ENCODE peak calls at places on chromosomes 1 and 21, in seven cellular contexts. E is fibroblast of lung, K is transverse colon, C is pancreas, A is body of pancreas, N is HAP-1, W is ascending aorta. B is an unnamed sample.

GRCh38 chr1:68207129-68207689 is 25.1 kb downstream of the WLS start:
- DNase-seq in E (peak; percentile 78), K (no peak), C (no peak), A (no peak), N (no peak), W (no peak), B (no peak)

GRCh38 chr1:68442822-68443556 is 6.8 kb downstream of the RPE65 start:
- DNase-seq in E (peak; percentile 60), K (peak; percentile 7), C (peak; percentile 11), A (peak; percentile 29), N (peak; percentile 67), W (no peak), B (no peak)

GRCh38 chr1:12616709-12617373 is 1.2 kb downstream of the DHRS3 start:
- DNase-seq in E (no peak), K (peak; percentile 42), C (peak; percentile 34), A (peak; percentile 58), N (peak; percentile 60), W (no peak), B (no peak)

GRCh38 chr1:98053471-98054366 is 132.9 kb upstream of the DPYD start:
- DNase-seq in E (peak; percentile 80), K (peak; percentile 32), C (peak; percentile 23), A (peak; percentile 64), N (peak; percentile 77), W (no peak), B (no peak)

GRCh38 chr1:110673805-110674336 is 869 bp downstream of the KCNA3 start:
- DNase-seq in E (no peak), K (no peak), C (no peak), A (no peak), N (no peak), W (no peak), B (no peak)

GRCh38 chr1:86750076-86750475 is 45.7 kb downstream of the SH3GLB1 start:
- DNase-seq in E (no peak), K (no peak), C (no peak), A (no peak), N (no peak), W (no peak), B (no peak)

GRCh38 chr1:13900583-13900982 is 200.6 kb downstream of the PRDM2 start:
- DNase-seq in E (no peak), K (no peak), C (no peak), A (no peak), N (no peak), W (no peak), B (no peak)

GRCh38 chr1:16164821-16165364 is 9.0 kb upstream of the EPHA2 start:
- DNase-seq in E (no peak), K (no peak), C (no peak), A (peak; percentile 43), N (no peak), W (no peak), B (no peak)

GRCh38 chr1:171841050-171841910 is at the start of gene DNM3:
- DNase-seq in E (peak; percentile 61), K (peak; percentile 81), C (peak; percentile 49), A (peak; percentile 80), N (peak; percentile 81), W (peak; percentile 46), B (no peak)

GRCh38 chr1:115400426-115400825 is 62.4 kb upstream of the NGF start:
- DNase-seq in E (no peak), K (no peak), C (no peak), A (no peak), N (no peak), W (no peak), B (no peak)

GRCh38 chr1:219460561-219461511 is 152.1 kb downstream of the ZC3H11B start:
- DNase-seq in E (peak; percentile 27), K (no peak), C (no peak), A (no peak), N (no peak), W (no peak), B (no peak)

GRCh38 chr1:87061742-87062156 is 147.3 kb downstream of the HS2ST1 start:
- DNase-seq in E (peak; percentile 69), K (no peak), C (no peak), A (no peak), N (no peak), W (no peak), B (no peak)

GRCh38 chr1:192256674-192257334 is 60.0 kb upstream of the RGS21 start:
- DNase-seq in E (peak; percentile 2), K (no peak), C (no peak), A (no peak), N (no peak), W (no peak), B (no peak)

GRCh38 chr1:37701051-37701450 is 8.7 kb downstream of the CDCA8 start:
- DNase-seq in E (no peak), K (no peak), C (no peak), A (no peak), N (no peak), W (no peak), B (no peak)

GRCh38 chr1:112457965-112458364 is 50.8 kb upstream of the WNT2B start:
- DNase-seq in E (no peak), K (no peak), C (no peak), A (no peak), N (no peak), W (no peak), B (no peak)

GRCh38 chr1:187516874-187517273 is 688.1 kb downstream of the PLA2G4A start:
- DNase-seq in E (no peak), K (no peak), C (no peak), A (no peak), N (no peak), W (no peak), B (no peak)

GRCh38 chr1:22529901-22530621 is 33.2 kb upstream of the EPHA8 start:
- DNase-seq in E (peak; percentile 14), K (no peak), C (no peak), A (peak; percentile 15), N (no peak), W (no peak), B (no peak)

GRCh38 chr1:43566382-43567035 is 35.8 kb downstream of the PTPRF start:
- DNase-seq in E (no peak), K (no peak), C (no peak), A (no peak), N (no peak), W (no peak), B (no peak)
- H3K4me3 ChIP-seq in E (no peak overlapping the region), K (no peak overlapping the region), C (no peak overlapping the region), A (no peak overlapping the region), N (no peak overlapping the region), W (peak overlapping the region; percentile 68), B (no peak overlapping the region)

GRCh38 chr1:230983811-230984210 is 4.9 kb downstream of the ARV1 start:
- DNase-seq in E (no peak), K (no peak), C (no peak), A (no peak), N (no peak), W (no peak), B (no peak)
- H3K4me1 ChIP-seq in E (no peaks in the 10 kb centered on the region), K (peaks cover 49% of the 10 kb centered on the region), C (peaks cover 7% of the 10 kb centered on the region), A (peaks cover 39% of the 10 kb centered on the region), N (peaks cover 21% of the 10 kb centered on the region), W (no peaks in the 10 kb centered on the region), B (no peaks in the 10 kb centered on the region)

GRCh38 chr1:9590201-9590600 is 1.5 kb downstream of the TMEM201 start:
- DNase-seq in E (no peak), K (no peak), C (no peak), A (no peak), N (no peak), W (no peak), B (no peak)
- H3K4me3 ChIP-seq in E (peak overlapping the region; percentile 83), K (no peak overlapping the region), C (no peak overlapping the region), A (no peak overlapping the region), N (peak overlapping the region; percentile 65), W (peak overlapping the region; percentile 91), B (no peak overlapping the region)

GRCh38 chr21:17540530-17540929 is 27.7 kb downstream of the CXADR start:
- DNase-seq in E (no peak), K (no peak), C (no peak), A (no peak), N (no peak), W (no peak), B (no peak)

GRCh38 chr21:17539323-17539722 is 26.5 kb downstream of the CXADR start:
- DNase-seq in E (no peak), K (no peak), C (no peak), A (no peak), N (no peak), W (no peak), B (no peak)

GRCh38 chr21:17539743-17540341 is 27.0 kb downstream of the CXADR start:
- DNase-seq in E (no peak), K (no peak), C (no peak), A (no peak), N (no peak), W (no peak), B (no peak)

GRCh38 chr21:17537299-17537698 is 24.5 kb downstream of the CXADR start:
- DNase-seq in E (no peak), K (no peak), C (no peak), A (no peak), N (no peak), W (no peak), B (no peak)

DNA sequence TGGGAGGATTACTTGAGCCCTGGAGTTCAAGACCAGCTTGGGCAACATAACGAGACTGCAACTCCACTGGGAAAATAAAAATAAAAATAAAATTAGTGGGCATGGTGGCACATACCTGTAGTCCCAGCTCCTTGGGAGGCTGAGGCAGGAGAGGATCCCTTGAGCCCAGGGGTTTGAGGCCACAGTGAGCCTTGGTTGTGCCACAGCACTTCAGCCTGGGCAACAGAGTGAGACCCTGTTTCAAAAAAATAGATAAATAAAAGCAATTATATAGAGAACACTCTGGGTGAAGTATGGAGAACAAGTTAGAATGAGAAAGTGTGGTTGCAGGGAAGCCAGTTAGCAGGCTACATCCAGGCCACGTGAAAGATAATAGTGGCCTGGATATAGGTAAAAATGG is 25.7 kb downstream of the CXADR start:
- DNase-seq in E (no peak), K (no peak), C (no peak), A (no peak), N (no peak), W (no peak), B (no peak)
- H3K4me1 ChIP-seq in E (no peaks in the 10 kb centered on the region), K (peaks cover 24% of the 10 kb centered on the region), C (peaks cover 21% of the 10 kb centered on the region), A (peaks cover 35% of the 10 kb centered on the region), N (peaks cover 7% of the 10 kb centered on the region), W (no peaks in the 10 kb centered on the region), B (peaks cover 31% of the 10 kb centered on the region)

DNA sequence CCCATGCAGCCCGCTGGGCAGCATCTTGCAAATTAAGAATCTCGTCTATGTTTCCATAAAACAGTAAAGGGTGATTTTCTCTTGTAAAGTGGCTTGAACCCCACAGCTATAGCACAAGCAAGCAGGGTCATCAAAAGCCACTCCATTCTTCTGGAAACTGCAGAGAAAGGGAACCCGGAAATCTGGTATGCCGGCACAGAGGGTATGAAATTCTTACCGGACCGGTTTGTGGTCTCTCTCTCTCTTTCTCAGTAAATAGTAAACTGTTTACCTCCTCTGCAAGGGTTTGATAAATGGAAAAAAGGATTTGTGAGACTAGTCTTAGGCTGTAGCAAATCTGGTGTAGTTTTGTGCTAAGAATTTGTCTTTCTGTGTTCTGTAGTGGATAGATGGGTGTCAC is 2.7 kb upstream of the ADSS2 start:
- DNase-seq in E (no peak), K (no peak), C (no peak), A (no peak), N (no peak), W (no peak), B (no peak)
- H3K4me3 ChIP-seq in E (no peak overlapping the region), K (no peak overlapping the region), C (no peak overlapping the region), A (no peak overlapping the region), N (no peak overlapping the region), W (no peak overlapping the region), B (no peak overlapping the region)

B was measured in esophagus squamous epithelium.